ENCODE peak calls at places on chromosomes 4 and X, in six cellular contexts. F is substantia nigra; P is naive thymus-derived CD4-positive, alpha-beta T cell; V is caudate nucleus; A is upper lobe of right lung; N is OCI-LY7. G is an unnamed sample.
A peak's percentile ranks its signal among the peaks of the same experiment; 100 is the strongest.

GRCh38 chr4:57104706-57105560 is 5.3 kb downstream of the IGFBP7 start:
- DNase-seq in F (no peak), V (no peak), A (no peak), N (no peak), P (no peak), G (no peak)

GRCh38 chr4:75542824-75543223 is 13.0 kb upstream of the ODAPH start:
- DNase-seq in P (no peak), A (no peak), V (no peak), F (no peak), N (no peak), G (peak; percentile 30)

GRCh38 chr4:181176306-181176705 is 1066.9 kb upstream of the TENM3 start:
- DNase-seq in V (no peak), N (no peak), P (no peak), F (no peak), A (no peak), G (no peak)

GRCh38 chrX:56802921-56803848 is 74.1 kb downstream of the NBDY start:
- DNase-seq in F (peak; percentile 86), A (no peak), N (no peak), V (peak; percentile 52), P (peak; percentile 46), G (peak; percentile 10)

GRCh38 chrX:152573866-152574265 is 63.8 kb upstream of the GABRQ start:
- DNase-seq in A (no peak), V (no peak), P (no peak), F (no peak), N (no peak), G (no peak)

GRCh38 chr4:10321931-10322330 is 135.3 kb downstream of the ZNF518B start:
- DNase-seq in A (no peak), F (no peak), V (no peak), P (no peak), N (no peak), G (no peak)

GRCh38 chr4:40924096-40924792 is 174.5 kb downstream of the NSUN7 start:
- DNase-seq in A (peak; percentile 86), F (peak; percentile 39), V (peak; percentile 13), N (peak; percentile 74), P (peak; percentile 35), G (peak; percentile 27)

GRCh38 chr4:41287005-41287404 is 30.3 kb downstream of the UCHL1 start:
- DNase-seq in N (no peak), F (no peak), A (no peak), P (no peak), V (no peak), G (no peak)

GRCh38 chr4:8471211-8471875 is 30.8 kb downstream of the TRMT44 start:
- DNase-seq in V (no peak), A (no peak), N (no peak), F (no peak), P (no peak), G (no peak)

GRCh38 chr4:122857160-122857559 is 30.5 kb downstream of the FGF2 start:
- DNase-seq in P (no peak), A (no peak), N (no peak), V (no peak), F (no peak), G (no peak)

GRCh38 chrX:144586756-144587155 is 660.5 kb upstream of the SPANXN1 start:
- DNase-seq in A (no peak), N (no peak), F (no peak), P (no peak), V (no peak), G (no peak)

GRCh38 chr4:144562019-144562740 is 83.8 kb upstream of the HHIP start:
- DNase-seq in F (no peak), A (no peak), N (no peak), V (no peak), P (no peak), G (no peak)

GRCh38 chr4:101142259-101142658 is 205.1 kb downstream of the PPP3CA start:
- DNase-seq in A (no peak), P (no peak), F (no peak), V (no peak), N (no peak), G (no peak)

GRCh38 chr4:147813107-147813773 is 81.4 kb downstream of the ARHGAP10 start:
- DNase-seq in P (no peak), N (no peak), A (no peak), V (no peak), F (no peak), G (no peak)

GRCh38 chr4:20788266-20788665 is 88.0 kb downstream of the PACRGL start:
- DNase-seq in F (no peak), N (no peak), V (no peak), A (no peak), P (no peak), G (no peak)

GRCh38 chrX:153460826-153461225 is 9.6 kb downstream of the HAUS7 start:
- DNase-seq in N (peak; percentile 58), F (peak; percentile 9), V (peak; percentile 5), A (no peak), P (peak; percentile 27), G (no peak)

GRCh38 chrX:134469481-134469880 is 9.5 kb downstream of the HPRT1 start:
- DNase-seq in A (no peak), P (no peak), V (no peak), N (no peak), F (no peak), G (no peak)

GRCh38 chr4:112585977-112586736 is 50.6 kb downstream of the ZGRF1 start:
- DNase-seq in V (no peak), N (no peak), P (no peak), F (no peak), A (no peak), G (no peak)

GRCh38 chr4:5824635-5825034 is 68.3 kb downstream of the CRMP1 start:
- DNase-seq in F (no peak), V (no peak), P (no peak), N (peak; percentile 8), A (no peak), G (no peak)

GRCh38 chr4:173528378-173529321 is 1.4 kb downstream of the HAND2 start:
- DNase-seq in F (no peak), A (no peak), P (no peak), V (no peak), N (no peak), G (no peak)

GRCh38 chr4:6222761-6223292 is 22.5 kb upstream of the JAKMIP1 start:
- DNase-seq in P (no peak), V (no peak), F (no peak), A (no peak), N (no peak), G (no peak)

GRCh38 chr4:117637347-117637746 is 396.9 kb upstream of the NDST3 start:
- DNase-seq in F (no peak), N (no peak), V (no peak), A (no peak), P (no peak), G (no peak)

GRCh38 chr4:117971406-117971805 is 62.9 kb upstream of the NDST3 start:
- DNase-seq in F (no peak), V (no peak), A (no peak), P (no peak), N (no peak), G (no peak)

GRCh38 chr4:108193891-108194672 is 25.4 kb upstream of the LEF1 start:
- DNase-seq in A (no peak), V (no peak), P (no peak), F (no peak), N (no peak), G (no peak)

GRCh38 chr4:178941975-178942374 is 1499.7 kb upstream of the AGA start:
- DNase-seq in N (no peak), P (no peak), V (no peak), F (no peak), A (no peak), G (no peak)

GRCh38 chrX:154308108-154308946 is 12.7 kb downstream of the TKTL1 start:
- DNase-seq in V (no peak), N (peak; percentile 61), P (peak; percentile 71), A (peak; percentile 62), F (peak; percentile 14), G (peak; percentile 36)

GRCh38 chr4:128220286-128221235 is 67.1 kb downstream of the PGRMC2 start:
- DNase-seq in V (no peak), F (no peak), N (peak; percentile 20), P (no peak), A (no peak), G (no peak)

GRCh38 chrX:16786791-16787735 is 797 bp downstream of the TXLNG start:
- DNase-seq in N (peak; percentile 40), V (no peak), A (peak; percentile 69), F (no peak), P (peak; percentile 32), G (no peak)

GRCh38 chrX:65643786-65644111 is 23.7 kb upstream of the MSN start:
- DNase-seq in A (no peak), V (no peak), P (no peak), F (no peak), N (no peak), G (no peak)

GRCh38 chr4:119099227-119099910 is 36.3 kb upstream of the MYOZ2 start:
- DNase-seq in A (no peak), F (no peak), N (no peak), V (no peak), P (no peak), G (no peak)

GRCh38 chrX:106912864-106913263 is 7.3 kb upstream of the CLDN2 start:
- DNase-seq in F (no peak), V (no peak), P (no peak), N (no peak), A (no peak), G (no peak)

GRCh38 chrX:107624893-107625292 is 3.4 kb upstream of the PRPS1 start:
- DNase-seq in A (no peak), F (no peak), N (no peak), V (no peak), P (no peak), G (no peak)

GRCh38 chrX:26915064-26915463 is 548.1 kb downstream of the PPP4R3C start:
- DNase-seq in P (no peak), N (no peak), V (no peak), F (no peak), A (no peak), G (no peak)
- H3K27ac ChIP-seq in P (no peak overlapping the region), N (no peak overlapping the region), V (no peak overlapping the region), F (no peak overlapping the region), A (no peak overlapping the region), G (no peak overlapping the region)

GRCh38 chr4:85790582-85790981 is 315.6 kb downstream of the ARHGAP24 start:
- DNase-seq in V (no peak), A (no peak), P (no peak), N (no peak), F (no peak), G (no peak)
- H3K27ac ChIP-seq in V (no peak overlapping the region), A (no peak overlapping the region), P (no peak overlapping the region), N (no peak overlapping the region), F (no peak overlapping the region), G (no peak overlapping the region)

GRCh38 chr4:39255266-39255665 is 72.9 kb downstream of the WDR19 start:
- DNase-seq in N (no peak), P (no peak), V (no peak), A (no peak), F (no peak), G (peak; percentile 15)
- H3K27ac ChIP-seq in N (no peak overlapping the region), P (no peak overlapping the region), V (no peak overlapping the region), A (no peak overlapping the region), F (no peak overlapping the region), G (no peak overlapping the region)

DNA sequence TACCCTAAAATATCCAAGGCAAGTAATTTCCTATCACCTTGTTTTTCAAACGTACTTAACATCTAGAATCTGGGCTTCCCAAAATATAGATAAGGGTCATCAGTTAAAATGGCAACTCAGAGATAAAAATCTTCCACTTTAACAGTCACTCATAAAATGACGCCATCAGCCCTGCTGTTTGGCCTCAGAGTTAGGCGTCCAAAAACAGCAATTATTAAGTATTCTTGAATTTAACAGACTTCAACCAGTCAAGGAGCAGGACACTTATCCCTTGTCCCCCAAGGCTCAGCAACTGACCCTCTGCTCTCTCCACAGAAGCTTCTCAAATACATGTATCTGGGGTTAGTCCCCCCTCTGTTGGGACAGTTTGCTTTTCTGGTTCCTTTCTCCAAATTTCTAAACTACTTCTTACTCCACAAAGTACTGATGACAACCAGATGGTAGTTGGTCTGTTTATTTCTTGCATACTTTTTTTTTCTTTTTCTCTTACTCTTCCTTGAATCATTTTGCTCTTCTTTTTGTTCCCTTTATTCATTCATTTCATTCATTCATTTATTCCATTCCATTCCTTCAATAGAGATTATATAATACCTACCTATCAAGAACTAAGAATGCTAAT is 54.4 kb downstream of the SOD3 start:
- DNase-seq in A (no peak), F (no peak), V (no peak), P (no peak), N (no peak), G (no peak)
- H3K27ac ChIP-seq in A (no peak overlapping the region), F (no peak overlapping the region), V (no peak overlapping the region), P (no peak overlapping the region), N (no peak overlapping the region), G (no peak overlapping the region)

G was measured in Panc1.